ENCODE peak calls at places on chromosome 18, in ten cellular contexts. X is upper lobe of left lung; Q is WERI-Rb-1; R is endothelial cell; V is GM13976; M is psoas muscle; Y is fibroblast of pulmonary artery; A is CD4-positive, alpha-beta T cell; K is dorsolateral prefrontal cortex; H is cardiac muscle cell. U is an unnamed sample.

GRCh38 chr18:45688834-45689233 is 35.1 kb upstream of the SLC14A1 start:
- DNase-seq in R (no peak), Y (no peak), Q (no peak), V (peak), K (no peak), A (no peak), H (no peak), M (no peak), X (no peak), U (no peak)

GRCh38 chr18:63325086-63325686 is 5.6 kb upstream of the BCL2 start:
- DNase-seq in R (no peak), X (no peak), K (no peak), H (no peak), Q (no peak), V (no peak), A (no peak), M (no peak), Y (no peak), U (no peak)

GRCh38 chr18:31206064-31206463 is 43.4 kb upstream of the DSC1 start:
- DNase-seq in H (no peak), A (no peak), K (no peak), R (no peak), Y (no peak), M (no peak), V (no peak), Q (no peak), X (no peak), U (no peak)

GRCh38 chr18:23737578-23737977 is 48.3 kb downstream of the LAMA3 start:
- DNase-seq in M (no peak), V (no peak), A (no peak), X (no peak), R (no peak), H (no peak), K (no peak), Q (no peak), Y (no peak), U (no peak)

GRCh38 chr18:5582849-5583667 is 39.3 kb upstream of the EPB41L3 start:
- DNase-seq in A (no peak), Q (no peak), H (peak), V (no peak), R (no peak), X (no peak), K (no peak), Y (peak), M (no peak), U (peak)

GRCh38 chr18:51051105-51051712 is 21.2 kb downstream of the SMAD4 start:
- DNase-seq in Q (no peak), M (no peak), X (no peak), R (no peak), V (peak), Y (peak), A (no peak), H (peak), K (no peak), U (no peak)

GRCh38 chr18:24009651-24010333 is 4.8 kb upstream of the TTC39C start:
- DNase-seq in A (no peak), Y (no peak), Q (no peak), V (no peak), M (no peak), X (no peak), K (no peak), H (no peak), R (no peak), U (no peak)

GRCh38 chr18:34887881-34888580 is 153.2 kb upstream of the MAPRE2 start:
- DNase-seq in V (no peak), X (no peak), Q (no peak), K (no peak), M (no peak), A (no peak), H (no peak), R (no peak), Y (no peak), U (no peak)

GRCh38 chr18:3998698-3999333 is 456.3 kb downstream of the DLGAP1 start:
- DNase-seq in X (no peak), M (no peak), R (peak), H (peak), V (no peak), Y (peak), Q (no peak), A (no peak), K (peak), U (no peak)

GRCh38 chr18:58781627-58782194 is 83.0 kb upstream of the ZNF532 start:
- DNase-seq in H (peak), Q (peak), R (peak), V (peak), M (peak), X (no peak), Y (peak), A (peak), K (peak), U (peak)

GRCh38 chr18:46051731-46052461 is 20.2 kb downstream of the PSTPIP2 start:
- DNase-seq in H (no peak), X (no peak), M (no peak), R (no peak), A (no peak), Y (peak), V (no peak), K (no peak), Q (no peak), U (no peak)

GRCh38 chr18:10051877-10052631 is 138.2 kb downstream of the VAPA start:
- DNase-seq in Y (peak), Q (no peak), V (no peak), M (peak), A (no peak), X (no peak), R (no peak), H (no peak), K (no peak), U (peak)

DNA sequence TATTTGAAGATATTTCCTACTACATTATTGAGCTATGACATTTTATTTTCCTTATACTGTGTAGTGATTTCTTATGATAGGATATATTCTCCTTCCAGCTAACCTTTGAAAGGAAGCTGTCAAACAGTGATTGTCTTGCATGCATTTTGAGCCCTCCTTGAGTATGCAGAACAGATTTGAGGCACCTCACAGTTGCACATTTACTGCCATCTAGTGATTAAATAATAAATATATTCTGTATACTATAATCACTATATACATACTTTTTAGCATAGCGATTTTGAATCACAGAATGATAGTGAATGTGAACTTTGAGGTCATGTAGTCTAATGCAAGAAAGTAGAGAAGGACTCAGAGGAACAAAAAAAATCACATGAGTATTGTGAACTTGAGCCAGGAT is 268.4 kb upstream of the CDH19 start:
- DNase-seq in M (no peak), K (no peak), H (peak), Y (peak), A (no peak), X (no peak), R (no peak), V (peak), Q (no peak), U (no peak)
- TF ChIP-seq CTCF in M (no peak), K (peak), H (peak), Y (peak), A (no peak), X (no peak), R (no peak), V (no peak), Q (no peak), U (no peak)

GRCh38 chr18:57586243-57587049 is at the start of gene FECH:
- DNase-seq in X (peak), A (peak), M (peak), R (peak), Q (peak), V (peak), K (peak), H (peak), Y (peak), U (peak)
- TF ChIP-seq CTCF in X (no peak), A (no peak), M (no peak), R (no peak), Q (no peak), V (no peak), K (no peak), H (no peak), Y (no peak), U (no peak)

GRCh38 chr18:61582205-61582710 is 249.0 kb downstream of the CDH20 start:
- DNase-seq in M (no peak), Y (no peak), V (no peak), K (no peak), X (no peak), R (no peak), A (no peak), H (no peak), Q (no peak), U (no peak)
- TF ChIP-seq CTCF in M (no peak), Y (no peak), V (no peak), K (peak), X (no peak), R (peak), A (peak), H (no peak), Q (no peak), U (peak)

DNA sequence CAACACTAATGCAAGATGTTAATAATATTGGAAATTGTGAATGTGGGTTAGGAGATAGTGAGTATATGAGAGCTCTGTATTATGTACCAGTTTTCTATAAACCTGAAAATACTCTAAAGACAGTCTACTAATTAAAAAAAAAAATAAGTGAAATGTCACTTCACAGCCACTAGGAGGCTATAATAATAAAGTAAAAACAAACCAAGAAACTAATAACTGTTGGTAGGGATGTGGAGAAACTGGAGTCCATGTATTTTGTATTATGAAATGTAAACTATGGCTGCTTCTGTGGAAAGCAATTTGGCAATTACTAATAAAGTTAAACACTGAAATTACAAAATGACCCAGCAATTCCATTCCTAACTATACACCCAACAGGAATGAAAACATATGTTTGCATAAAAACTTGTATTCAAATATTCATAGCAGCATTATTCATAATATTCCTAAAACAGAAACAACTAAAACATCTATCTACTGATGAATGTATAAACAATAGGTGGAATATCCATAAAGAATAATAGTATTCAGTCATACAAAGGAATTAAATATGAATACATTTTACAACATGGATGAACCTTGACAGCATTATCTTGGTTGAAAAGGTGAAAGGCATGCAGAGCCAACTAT is 36.2 kb downstream of the CCDC178 start:
- DNase-seq in A (no peak), V (peak), H (no peak), R (no peak), Q (no peak), X (no peak), M (no peak), K (no peak), Y (peak), U (no peak)
- TF ChIP-seq CTCF in A (no peak), V (no peak), H (peak), R (peak), Q (no peak), X (no peak), M (no peak), K (peak), Y (peak), U (no peak)

DNA sequence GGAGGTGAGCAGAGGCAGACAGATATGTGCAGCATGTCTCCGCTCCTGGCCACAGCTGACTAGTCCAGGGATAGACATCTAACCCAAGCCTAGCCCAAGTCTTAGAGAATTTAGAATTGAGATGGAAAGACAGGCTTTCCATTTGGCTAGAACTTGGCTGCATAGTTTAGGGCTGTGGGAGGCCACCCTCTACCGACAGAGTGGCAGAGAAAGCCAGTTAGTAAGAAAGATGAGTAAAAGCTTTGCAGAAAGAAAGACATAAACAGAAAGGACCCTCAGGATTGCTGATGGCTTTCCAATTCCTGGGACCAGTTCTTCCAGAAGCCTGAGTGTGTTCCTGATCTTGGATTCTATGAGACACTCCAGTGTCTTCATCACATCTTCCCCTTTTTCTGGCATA is 62.1 kb downstream of the DYM start:
- DNase-seq in R (no peak), X (no peak), K (no peak), A (no peak), M (no peak), V (no peak), Q (no peak), H (no peak), Y (peak), U (no peak)
- TF ChIP-seq CTCF in R (no peak), X (no peak), K (peak), A (no peak), M (no peak), V (no peak), Q (no peak), H (no peak), Y (peak), U (no peak)

GRCh38 chr18:28171837-28172236 is 5.1 kb downstream of the CDH2 start:
- DNase-seq in Q (no peak), A (no peak), H (peak), X (no peak), V (no peak), R (no peak), K (no peak), M (no peak), Y (no peak), U (no peak)

GRCh38 chr18:28163201-28163778 is 13.6 kb downstream of the CDH2 start:
- DNase-seq in Y (peak), A (no peak), X (no peak), K (peak), V (no peak), R (no peak), Q (no peak), H (no peak), M (no peak), U (no peak)

GRCh38 chr18:28164772-28165483 is 12.0 kb downstream of the CDH2 start:
- DNase-seq in A (no peak), V (no peak), H (no peak), Q (no peak), R (no peak), Y (no peak), K (no peak), X (no peak), M (no peak), U (no peak)

GRCh38 chr18:28167835-28168349 is 9.0 kb downstream of the CDH2 start:
- DNase-seq in R (no peak), V (no peak), Q (no peak), Y (no peak), X (no peak), K (no peak), A (no peak), H (no peak), M (no peak), U (no peak)

DNA sequence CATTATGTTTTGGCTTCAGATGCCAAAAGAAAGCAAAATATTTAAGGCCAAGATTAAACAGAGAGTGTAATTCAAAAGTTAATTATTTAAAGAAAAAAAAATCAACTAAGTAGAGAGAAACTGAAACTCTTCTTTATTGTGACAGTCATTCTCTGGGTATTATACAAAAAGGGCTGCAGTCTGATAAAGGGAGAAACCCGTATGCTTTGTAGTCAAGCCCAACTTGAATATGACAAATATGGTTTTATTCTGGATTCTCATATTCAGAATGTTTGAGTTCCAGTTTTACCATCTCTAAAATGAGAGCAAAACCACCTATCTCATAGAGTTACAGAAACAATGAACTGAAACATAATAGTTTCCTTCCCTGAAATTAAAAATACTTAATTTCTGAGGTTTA is 8.2 kb downstream of the CDH2 start:
- DNase-seq in V (no peak), Q (no peak), H (no peak), Y (no peak), K (no peak), R (no peak), A (no peak), X (no peak), M (no peak), U (no peak)
- TF ChIP-seq CTCF in V (no peak), Q (no peak), H (no peak), Y (no peak), K (no peak), R (no peak), A (no peak), X (no peak), M (no peak), U (no peak)